ENCODE peak calls at places on chromosomes 7 and 10, in five cellular contexts. R is fibroblast of the aortic adventitia, A is NCI-H187 treated with DMSO at 0.1 percent for 48 hours, K is WTC11, F is DMS53. M is an unnamed sample.

GRCh38 chr7:20783716-20784310 is 2.9 kb downstream of the SP8 start:
- DNase-seq in R (no peak), A (no peak), K (peak), F (peak), M (no peak)

GRCh38 chr10:18231480-18231879 is 91.3 kb downstream of the CACNB2 start:
- DNase-seq in R (no peak), A (no peak), K (no peak), F (no peak), M (no peak)

GRCh38 chr7:30411173-30411572 is 67.4 kb downstream of the NOD1 start:
- DNase-seq in R (no peak), A (no peak), K (no peak), F (no peak), M (no peak)

GRCh38 chr7:129615018-129615417 is 3.5 kb downstream of the NRF1 start:
- DNase-seq in R (no peak), A (no peak), K (no peak), F (no peak), M (no peak)

GRCh38 chr10:70891636-70892035 is 3.3 kb upstream of the PCBD1 start:
- DNase-seq in R (peak), A (no peak), K (no peak), F (no peak), M (no peak)

GRCh38 chr10:132970641-132971438 is 28.5 kb upstream of the CFAP46 start:
- DNase-seq in R (no peak), A (no peak), K (peak), F (no peak), M (no peak)

GRCh38 chr10:125035136-125035535 is 93.2 kb downstream of the ZRANB1 start:
- DNase-seq in R (peak), A (no peak), K (no peak), F (no peak), M (no peak)

GRCh38 chr10:35195361-35196306 is 69.0 kb downstream of the CREM start:
- DNase-seq in R (peak), A (peak), K (no peak), F (peak), M (peak)

GRCh38 chr7:132757778-132758177 is 181.5 kb upstream of the PLXNA4 start:
- DNase-seq in R (no peak), A (no peak), K (no peak), F (no peak), M (no peak)

GRCh38 chr7:128236924-128237586 is 4.0 kb upstream of the LEP start:
- DNase-seq in R (peak), A (no peak), K (no peak), F (peak), M (no peak)

GRCh38 chr10:127303746-127304145 is 107.4 kb upstream of the INSYN2A start:
- DNase-seq in R (no peak), A (no peak), K (no peak), F (no peak), M (no peak)

GRCh38 chr10:78657622-78658165 is 411.1 kb upstream of the ZMIZ1 start:
- DNase-seq in R (peak), A (peak), K (peak), F (peak), M (peak)

GRCh38 chr10:42932735-42933453 is 144.0 kb upstream of the RET start:
- DNase-seq in R (no peak), A (no peak), K (peak), F (peak), M (no peak)

GRCh38 chr7:75931676-75932075 is 16.7 kb downstream of the POR start:
- DNase-seq in R (no peak), A (peak), K (no peak), F (peak), M (no peak)

GRCh38 chr7:6438427-6438826 is 9.3 kb downstream of the DAGLB start:
- DNase-seq in R (no peak), A (no peak), K (no peak), F (peak), M (no peak)

GRCh38 chr7:127541548-127541947 is 43.8 kb downstream of the GCC1 start:
- DNase-seq in R (no peak), A (no peak), K (no peak), F (no peak), M (no peak)

GRCh38 chr10:71933651-71934050 is 30.5 kb upstream of the CHST3 start:
- DNase-seq in R (no peak), A (no peak), K (no peak), F (no peak), M (no peak)

M was measured in frontal cortex.